ENCODE peak calls at places on chromosomes 4 and X, in four cellular contexts. I is aorta, J is T-helper 1 cell, Z is mesenchymal stem cell. O is an unnamed sample.

GRCh38 chr4:102825261-102826071 is 1.9 kb downstream of the UBE2D3 start:
- DNase-seq in I (no peak), J (no peak), Z (peak), O (peak)

GRCh38 chr4:40183615-40184411 is 13.0 kb upstream of the RHOH start:
- DNase-seq in I (no peak), J (no peak), Z (no peak), O (no peak)

GRCh38 chrX:32448945-32449344 is 762.4 kb downstream of the DMD start:
- DNase-seq in I (no peak), J (no peak), Z (no peak), O (peak)

GRCh38 chrX:40922307-40922706 is 162.9 kb upstream of the USP9X start:
- DNase-seq in I (no peak), J (no peak), Z (peak), O (peak)

GRCh38 chr4:56512166-56512565 is 6.6 kb downstream of the ARL9 start:
- DNase-seq in I (no peak), J (no peak), Z (peak), O (no peak)

GRCh38 chrX:74535211-74535621 is 79.2 kb downstream of the RLIM start:
- DNase-seq in I (no peak), J (no peak), Z (peak), O (no peak)

GRCh38 chr4:6658204-6658585 is 17.7 kb downstream of the MRFAP1 start:
- DNase-seq in I (no peak), J (no peak), Z (no peak), O (no peak)

GRCh38 chr4:109044446-109044845 is 258.0 kb downstream of the COL25A1 start:
- DNase-seq in I (no peak), J (no peak), Z (no peak), O (no peak)

GRCh38 chr4:184768296-184768695 is 34.4 kb upstream of the CENPU start:
- DNase-seq in I (no peak), J (no peak), Z (no peak), O (no peak)

GRCh38 chr4:47469951-47470350 is 6.4 kb upstream of the COMMD8 start:
- DNase-seq in I (no peak), J (no peak), Z (peak), O (no peak)

GRCh38 chr4:183256756-183257385 is 63.2 kb downstream of the CLDN22 start:
- DNase-seq in I (peak), J (peak), Z (peak), O (peak)

GRCh38 chr4:150126201-150126879 is 48.1 kb downstream of the DCLK2 start:
- DNase-seq in I (no peak), J (no peak), Z (peak), O (no peak)